ENCODE peak calls at places on chromosome 15, in eight cellular contexts. Q, O, U, W, M, Z, A and I are unnamed samples.

GRCh38 chr15:52180196-52180835 is 10.9 kb downstream of the GNB5 start:
- DNase-seq in Q (no peak), O (no peak), U (no peak), W (no peak), M (no peak), Z (peak; percentile 54), A (no peak), I (no peak)

GRCh38 chr15:76181705-76182107 is 121.9 kb downstream of the TMEM266 start:
- DNase-seq in Q (no peak), O (no peak), U (no peak), W (no peak), M (no peak), Z (no peak), A (no peak), I (no peak)

GRCh38 chr15:94580186-94580585 is 348.8 kb downstream of the MCTP2 start:
- DNase-seq in Q (no peak), O (no peak), U (no peak), W (no peak), M (no peak), Z (no peak), A (no peak), I (no peak)

GRCh38 chr15:68561146-68561545 is 17.6 kb upstream of the CORO2B start:
- DNase-seq in Q (no peak), O (no peak), U (no peak), W (no peak), M (no peak), Z (no peak), A (peak; percentile 24), I (no peak)

GRCh38 chr15:100266166-100266565 is 75.6 kb downstream of the ADAMTS17 start:
- DNase-seq in Q (no peak), O (no peak), U (no peak), W (no peak), M (no peak), Z (no peak), A (no peak), I (no peak)

GRCh38 chr15:85800460-85801123 is 5.9 kb upstream of the KLHL25 start:
- DNase-seq in Q (peak; percentile 70), O (peak; percentile 33), U (peak; percentile 89), W (peak; percentile 96), M (peak; percentile 11), Z (peak; percentile 68), A (peak; percentile 86), I (peak; percentile 60)

GRCh38 chr15:58396181-58396580 is 35.6 kb upstream of the LIPC start:
- DNase-seq in Q (no peak), O (peak; percentile 87), U (no peak), W (no peak), M (peak; percentile 97), Z (no peak), A (no peak), I (peak; percentile 98)

GRCh38 chr15:92633001-92633400 is 22.6 kb downstream of the FAM174B start:
- DNase-seq in Q (no peak), O (no peak), U (no peak), W (no peak), M (no peak), Z (no peak), A (no peak), I (no peak)

GRCh38 chr15:48936666-48937065 is 27.1 kb downstream of the SHC4 start:
- DNase-seq in Q (no peak), O (peak; percentile 37), U (no peak), W (no peak), M (no peak), Z (no peak), A (no peak), I (peak; percentile 58)

GRCh38 chr15:85464471-85464870 is 84.1 kb downstream of the AKAP13 start:
- DNase-seq in Q (no peak), O (no peak), U (no peak), W (no peak), M (no peak), Z (no peak), A (no peak), I (no peak)

GRCh38 chr15:92365079-92365478 is 28.6 kb upstream of the ST8SIA2 start:
- DNase-seq in Q (no peak), O (no peak), U (no peak), W (no peak), M (no peak), Z (no peak), A (no peak), I (peak; percentile 15)

GRCh38 chr15:40477703-40478269 is 7.0 kb downstream of the CHST14 start:
- DNase-seq in Q (no peak), O (no peak), U (no peak), W (peak; percentile 44), M (no peak), Z (no peak), A (no peak), I (no peak)

GRCh38 chr15:40379853-40380252 is 2.7 kb upstream of the KNSTRN start:
- DNase-seq in Q (peak; percentile 66), O (peak; percentile 99), U (peak; percentile 81), W (peak; percentile 45), M (peak; percentile 93), Z (peak; percentile 85), A (no peak), I (peak; percentile 99)

GRCh38 chr15:50186752-50187151 is 4.8 kb downstream of the SLC27A2 start:
- DNase-seq in Q (no peak), O (no peak), U (no peak), W (no peak), M (no peak), Z (no peak), A (no peak), I (no peak)

GRCh38 chr15:48802867-48803266 is 8.0 kb downstream of the CEP152 start:
- DNase-seq in Q (no peak), O (peak; percentile 80), U (no peak), W (no peak), M (peak; percentile 88), Z (no peak), A (no peak), I (peak; percentile 96)

GRCh38 chr15:98126326-98127090 is 166.0 kb downstream of the ARRDC4 start:
- DNase-seq in Q (no peak), O (no peak), U (no peak), W (no peak), M (no peak), Z (no peak), A (no peak), I (peak; percentile 24)

GRCh38 chr15:59148160-59148810 is 43.3 kb downstream of the CCNB2 start:
- DNase-seq in Q (no peak), O (peak; percentile 60), U (no peak), W (no peak), M (peak; percentile 76), Z (no peak), A (no peak), I (no peak)

GRCh38 chr15:55775316-55775715 is 32.4 kb upstream of the PRTG start:
- DNase-seq in Q (no peak), O (no peak), U (no peak), W (no peak), M (peak; percentile 31), Z (no peak), A (no peak), I (no peak)

GRCh38 chr15:67059127-67059553 is 6.3 kb upstream of the SMAD3 start:
- DNase-seq in Q (no peak), O (peak; percentile 46), U (no peak), W (peak; percentile 95), M (no peak), Z (no peak), A (no peak), I (no peak)

DNA sequence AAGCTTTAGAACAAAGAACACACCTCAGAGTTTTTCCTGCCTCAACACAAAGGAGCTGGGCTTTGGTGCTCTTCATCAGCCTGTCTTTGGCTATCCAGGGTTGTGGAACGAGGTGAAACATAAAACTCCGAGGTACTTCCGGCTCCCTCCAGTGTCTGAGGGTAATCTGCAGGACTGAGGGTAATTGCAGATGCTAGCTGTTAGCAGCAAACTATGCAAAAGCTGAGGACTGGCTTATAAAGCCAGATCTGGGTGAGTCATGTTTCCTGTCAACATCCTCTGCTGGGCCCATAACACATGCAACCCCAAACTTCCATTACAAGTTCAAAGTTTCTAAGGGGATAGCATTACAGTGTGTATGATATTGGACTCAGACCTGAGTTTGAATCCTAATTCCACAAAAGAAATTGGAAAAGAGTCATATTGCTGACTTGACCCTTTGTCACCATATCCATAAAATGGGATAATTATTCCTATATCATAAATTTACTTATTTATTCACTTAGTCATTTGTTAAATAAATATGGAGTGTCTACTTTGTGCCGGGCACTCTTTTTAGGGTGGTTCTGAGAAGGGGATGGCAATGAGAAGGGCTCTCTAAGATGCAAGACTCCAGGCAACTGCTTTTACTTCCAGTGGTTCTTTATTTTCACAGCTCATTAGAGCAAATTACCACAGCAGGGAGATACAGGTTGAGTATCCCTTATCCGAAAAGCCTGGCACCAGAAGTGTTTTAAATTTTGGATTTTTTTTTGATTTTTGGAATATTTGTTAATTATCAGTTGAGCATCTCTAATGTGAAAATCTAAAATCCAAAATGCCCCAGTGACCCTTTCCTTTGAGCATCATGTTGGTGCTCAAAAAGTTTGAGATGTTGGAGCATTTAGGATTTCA is 9.5 kb upstream of the TRIM69 start:
- DNase-seq in Q (peak; percentile 69), O (peak; percentile 95), U (no peak), W (peak; percentile 14), M (peak; percentile 89), Z (no peak), A (no peak), I (peak; percentile 96)
- TF ChIP-seq CTCF in Q (no peak), O (no peak), U (no peak), W (no peak), M (no peak), Z (no peak), A (no peak), I (peak; percentile 45)

DNA sequence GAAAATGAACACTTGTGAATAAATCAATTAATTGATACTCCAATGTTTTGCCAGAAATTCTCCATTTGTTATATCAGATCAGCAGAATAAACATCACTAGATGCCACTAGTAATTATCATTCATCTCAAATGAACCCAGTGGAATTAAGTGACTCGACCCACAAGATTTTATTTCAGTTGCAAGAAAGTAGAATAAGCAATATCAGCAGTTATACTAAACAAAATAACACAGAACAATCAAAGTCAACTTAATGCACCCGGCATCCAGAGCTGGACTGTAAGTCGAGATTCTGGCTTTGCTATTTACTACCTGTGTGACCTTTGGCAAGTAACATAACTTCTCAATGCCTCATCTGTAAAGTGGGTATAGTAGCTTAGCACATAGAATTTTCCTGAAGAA is 256.5 kb downstream of the MEIS2 start:
- DNase-seq in Q (no peak), O (no peak), U (no peak), W (no peak), M (no peak), Z (no peak), A (no peak), I (no peak)
- TF ChIP-seq CTCF in Q (no peak), O (no peak), U (no peak), W (no peak), M (no peak), Z (no peak), A (no peak), I (no peak)

DNA sequence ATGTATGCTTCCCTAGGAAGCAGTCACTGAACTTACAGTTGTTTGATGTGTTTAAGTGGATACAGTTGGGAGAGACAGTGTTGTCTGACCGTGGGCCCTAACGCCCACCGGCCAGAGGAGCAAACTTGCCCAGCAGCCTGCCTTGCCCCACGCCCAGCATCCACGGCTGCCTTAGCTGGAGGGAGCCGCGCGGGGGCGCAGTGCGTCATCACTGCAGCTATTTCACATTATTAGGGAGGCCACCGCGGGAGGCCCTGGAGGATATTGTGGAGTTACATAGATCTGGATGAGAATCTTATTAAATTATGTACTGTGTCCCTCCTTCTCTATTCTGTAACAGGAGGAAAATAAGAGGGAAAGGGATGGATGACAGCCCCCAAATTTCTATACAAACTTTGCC is 267.2 kb downstream of the GABRG3 start:
- DNase-seq in Q (no peak), O (no peak), U (no peak), W (no peak), M (no peak), Z (no peak), A (no peak), I (no peak)
- TF ChIP-seq CTCF in Q (no peak), O (no peak), U (no peak), W (no peak), M (no peak), Z (no peak), A (no peak), I (peak; percentile 3)

GRCh38 chr15:73928971-73929627 is 2.8 kb downstream of the LOXL1 start:
- DNase-seq in Q (no peak), O (no peak), U (peak; percentile 12), W (no peak), M (no peak), Z (peak; percentile 24), A (no peak), I (peak; percentile 43)
- TF ChIP-seq CTCF in Q (no peak), O (no peak), U (no peak), W (no peak), M (no peak), Z (no peak), A (no peak), I (no peak)